ENCODE peak calls at places on chromosomes 3 and 15, in six cellular contexts. C, N, I, Z, Y and B are unnamed samples.

GRCh38 chr15:65056106-65056505 is 10.9 kb downstream of the SLC51B start:
- DNase-seq in C (no peak), N (no peak), I (no peak), Z (no peak), Y (no peak), B (no peak)

GRCh38 chr3:148150141-148150540 is 547.6 kb upstream of the AGTR1 start:
- DNase-seq in C (no peak), N (no peak), I (no peak), Z (no peak), Y (no peak), B (no peak)

GRCh38 chr15:66657062-66658020 is 44.7 kb upstream of the SMAD6 start:
- DNase-seq in C (no peak), N (no peak), I (no peak), Z (no peak), Y (no peak), B (no peak)

GRCh38 chr3:31620656-31621055 is 87.9 kb downstream of the STT3B start:
- DNase-seq in C (no peak), N (no peak), I (no peak), Z (no peak), Y (no peak), B (no peak)

GRCh38 chr15:96428742-96429141 is 98.2 kb downstream of the NR2F2 start:
- DNase-seq in C (no peak), N (no peak), I (peak; percentile 79), Z (peak; percentile 66), Y (no peak), B (no peak)

GRCh38 chr3:58994746-58995330 is 55.0 kb downstream of the CFAP20DC start:
- DNase-seq in C (no peak), N (no peak), I (peak; percentile 72), Z (peak; percentile 81), Y (no peak), B (no peak)

GRCh38 chr15:66707310-66708160 is 5.5 kb downstream of the SMAD6 start:
- DNase-seq in C (no peak), N (no peak), I (no peak), Z (peak; percentile 61), Y (no peak), B (no peak)

GRCh38 chr3:171824824-171825221 is 14.5 kb upstream of the PLD1 start:
- DNase-seq in C (no peak), N (no peak), I (no peak), Z (peak; percentile 81), Y (peak; percentile 7), B (no peak)

GRCh38 chr3:47701388-47701787 is 80.3 kb downstream of the SMARCC1 start:
- DNase-seq in C (no peak), N (no peak), I (no peak), Z (no peak), Y (no peak), B (no peak)

GRCh38 chr15:101046826-101047225 is 127.7 kb downstream of the LRRK1 start:
- DNase-seq in C (no peak), N (no peak), I (no peak), Z (no peak), Y (no peak), B (no peak)

GRCh38 chr15:25345943-25346342 is 92.9 kb downstream of the UBE3A start:
- DNase-seq in C (no peak), N (no peak), I (peak; percentile 15), Z (peak; percentile 47), Y (no peak), B (peak; percentile 4)

GRCh38 chr3:49428697-49429100 is 425 bp downstream of the NICN1 start:
- DNase-seq in C (no peak), N (no peak), I (no peak), Z (no peak), Y (no peak), B (no peak)

GRCh38 chr3:18027161-18027939 is 284.9 kb upstream of the TBC1D5 start:
- DNase-seq in C (no peak), N (no peak), I (peak; percentile 14), Z (no peak), Y (no peak), B (no peak)

GRCh38 chr15:69380100-69380725 is 33.9 kb upstream of the KIF23 start:
- DNase-seq in C (no peak), N (no peak), I (peak; percentile 35), Z (peak; percentile 18), Y (no peak), B (no peak)

GRCh38 chr15:37756407-37756806 is 178.0 kb upstream of the TMCO5A start:
- DNase-seq in C (no peak), N (no peak), I (no peak), Z (no peak), Y (no peak), B (no peak)

GRCh38 chr3:114445233-114445632 is 151.4 kb downstream of the TIGIT start:
- DNase-seq in C (no peak), N (no peak), I (peak; percentile 35), Z (no peak), Y (no peak), B (no peak)

GRCh38 chr3:73530030-73530411 is 94.7 kb downstream of the PDZRN3 start:
- DNase-seq in C (no peak), N (no peak), I (peak; percentile 52), Z (no peak), Y (no peak), B (no peak)

GRCh38 chr3:53402323-53402722 is 55.0 kb upstream of the DCP1A start:
- DNase-seq in C (no peak), N (no peak), I (no peak), Z (no peak), Y (no peak), B (no peak)

GRCh38 chr15:89666858-89667705 is 11.8 kb upstream of the KIF7 start:
- DNase-seq in C (no peak), N (no peak), I (no peak), Z (no peak), Y (no peak), B (no peak)

GRCh38 chr3:2098398-2099027 is at the start of gene CNTN4:
- DNase-seq in C (no peak), N (no peak), I (no peak), Z (peak; percentile 8), Y (peak; percentile 50), B (peak; percentile 56)

GRCh38 chr15:70826634-70827033 is 27.3 kb downstream of the LARP6 start:
- DNase-seq in C (no peak), N (no peak), I (peak; percentile 85), Z (peak; percentile 25), Y (no peak), B (peak; percentile 78)

GRCh38 chr15:75368689-75369239 is 357 bp upstream of the MAN2C1 start:
- DNase-seq in C (no peak), N (no peak), I (no peak), Z (no peak), Y (no peak), B (no peak)

GRCh38 chr3:31008986-31009385 is 114.5 kb upstream of the GADL1 start:
- DNase-seq in C (no peak), N (no peak), I (no peak), Z (peak; percentile 68), Y (no peak), B (no peak)

GRCh38 chr15:58856090-58856489 is 77.4 kb downstream of the SLTM start:
- DNase-seq in C (no peak), N (no peak), I (peak; percentile 44), Z (no peak), Y (no peak), B (no peak)